ENCODE peak calls at places on chromosomes 1 and 21, in eight cellular contexts. D is K562, N is HCT116, G is GM12878, W is SK-N-SH, T is H1, Y is HepG2, J is endothelial cell of umbilical vein. C is an unnamed sample.

GRCh38 chr1:43449708-43450069 is 4.0 kb downstream of the HYI start:
- DNase-seq in D (no peak), N (no peak), G (no peak), W (no peak), T (no peak), Y (no peak), J (no peak), C (no peak)

GRCh38 chr1:38671221-38671620 is 188.4 kb downstream of the RRAGC start:
- DNase-seq in D (no peak), N (no peak), G (no peak), W (no peak), T (no peak), Y (no peak), J (no peak), C (peak; percentile 59)

GRCh38 chr1:156665539-156665938 is 11.7 kb downstream of the NES start:
- DNase-seq in D (no peak), N (no peak), G (no peak), W (no peak), T (no peak), Y (no peak), J (no peak), C (no peak)

GRCh38 chr1:221035680-221036153 is 156.5 kb downstream of the HLX start:
- DNase-seq in D (peak; percentile 82), N (no peak), G (no peak), W (no peak), T (no peak), Y (no peak), J (peak; percentile 84), C (no peak)

GRCh38 chr1:213940947-213941346 is 46.8 kb upstream of the PROX1 start:
- DNase-seq in D (no peak), N (no peak), G (no peak), W (no peak), T (no peak), Y (no peak), J (no peak), C (no peak)

GRCh38 chr1:206803221-206803730 is 31.0 kb upstream of the IL10 start:
- DNase-seq in D (no peak), N (no peak), G (peak; percentile 98), W (no peak), T (no peak), Y (no peak), J (no peak), C (no peak)

GRCh38 chr1:91791103-91791502 is 94.8 kb downstream of the TGFBR3 start:
- DNase-seq in D (peak; percentile 34), N (no peak), G (no peak), W (no peak), T (no peak), Y (peak; percentile 29), J (no peak), C (no peak)

GRCh38 chr1:117416004-117416403 is 48.8 kb downstream of the MAN1A2 start:
- DNase-seq in D (no peak), N (no peak), G (no peak), W (no peak), T (no peak), Y (no peak), J (no peak), C (no peak)

GRCh38 chr1:207959141-207959825 is 48.4 kb upstream of the CD34 start:
- DNase-seq in D (no peak), N (no peak), G (no peak), W (peak; percentile 22), T (peak; percentile 65), Y (no peak), J (peak; percentile 63), C (no peak)

GRCh38 chr21:16007933-16008332 is 278.2 kb downstream of the USP25 start:
- DNase-seq in D (no peak), N (no peak), G (no peak), W (no peak), T (no peak), Y (no peak), J (no peak), C (no peak)

GRCh38 chr1:53127546-53127945 is 14.9 kb downstream of the SLC1A7 start:
- DNase-seq in D (no peak), N (no peak), G (no peak), W (no peak), T (no peak), Y (no peak), J (no peak), C (no peak)

GRCh38 chr1:241138248-241138647 is 218.8 kb downstream of the RGS7 start:
- DNase-seq in D (no peak), N (no peak), G (no peak), W (no peak), T (no peak), Y (no peak), J (no peak), C (no peak)

GRCh38 chr1:218946147-218946546 is 227.5 kb upstream of the LYPLAL1 start:
- DNase-seq in D (no peak), N (no peak), G (no peak), W (no peak), T (no peak), Y (peak; percentile 2), J (peak; percentile 15), C (no peak)

GRCh38 chr1:157834430-157834829 is 7.2 kb downstream of the CD5L start:
- DNase-seq in D (no peak), N (no peak), G (no peak), W (no peak), T (no peak), Y (no peak), J (no peak), C (no peak)

GRCh38 chr1:244896550-244896949 is 32.2 kb upstream of the HNRNPU start:
- DNase-seq in D (no peak), N (no peak), G (no peak), W (no peak), T (no peak), Y (peak; percentile 52), J (peak; percentile 86), C (no peak)

GRCh38 chr1:19448491-19449439 is 36.6 kb downstream of the CAPZB start:
- DNase-seq in D (no peak), N (no peak), G (no peak), W (peak; percentile 89), T (no peak), Y (no peak), J (peak; percentile 66), C (no peak)

GRCh38 chr1:108051625-108052382 is 86.8 kb upstream of the VAV3 start:
- DNase-seq in D (no peak), N (no peak), G (no peak), W (no peak), T (no peak), Y (peak; percentile 88), J (no peak), C (no peak)

GRCh38 chr1:9371391-9371935 is 78.8 kb downstream of the SPSB1 start:
- DNase-seq in D (no peak), N (no peak), G (no peak), W (peak; percentile 64), T (no peak), Y (peak; percentile 11), J (peak; percentile 95), C (no peak)

GRCh38 chr21:36569511-36569910 is 89.6 kb upstream of the CLDN14 start:
- DNase-seq in D (no peak), N (no peak), G (no peak), W (no peak), T (no peak), Y (no peak), J (no peak), C (no peak)

GRCh38 chr1:10225573-10225972 is 15.2 kb downstream of the KIF1B start:
- DNase-seq in D (no peak), N (no peak), G (no peak), W (no peak), T (no peak), Y (no peak), J (no peak), C (no peak)

GRCh38 chr21:44480200-44481065 is 25.1 kb downstream of the LRRC3 start:
- DNase-seq in D (no peak), N (no peak), G (no peak), W (no peak), T (no peak), Y (no peak), J (no peak), C (no peak)

GRCh38 chr1:20233866-20234265 is 47.5 kb upstream of the PLA2G2C start:
- DNase-seq in D (no peak), N (no peak), G (no peak), W (peak; percentile 69), T (no peak), Y (no peak), J (no peak), C (no peak)

GRCh38 chr1:158371188-158371953 is 17.7 kb downstream of the CD1E start:
- DNase-seq in D (no peak), N (no peak), G (peak; percentile 45), W (no peak), T (no peak), Y (no peak), J (no peak), C (no peak)

GRCh38 chr1:47906009-47906432 is 91.2 kb downstream of the TRABD2B start:
- DNase-seq in D (no peak), N (peak; percentile 22), G (no peak), W (no peak), T (no peak), Y (peak; percentile 75), J (peak; percentile 93), C (no peak)

GRCh38 chr1:232074265-232074664 is 447.7 kb downstream of the DISC1 start:
- DNase-seq in D (no peak), N (no peak), G (no peak), W (no peak), T (no peak), Y (no peak), J (no peak), C (no peak)
- H3K27ac ChIP-seq in D (no peak overlapping the region), N (no peak overlapping the region), G (no peak overlapping the region), W (no peak overlapping the region), T (no peak overlapping the region), Y (no peak overlapping the region), J (no peak overlapping the region), C (no peak overlapping the region)

GRCh38 chr1:177871633-177872562 is 98.0 kb downstream of the SEC16B start:
- DNase-seq in D (no peak), N (no peak), G (no peak), W (no peak), T (no peak), Y (no peak), J (no peak), C (no peak)
- TF ChIP-seq POLR2AphosphoS5 in D (no peak), N (no peak), G (no peak), W (no peak), T (no peak), Y (no peak), J (no peak), C (no peak)

GRCh38 chr1:234909851-234910250 is 218.8 kb downstream of the TOMM20 start:
- DNase-seq in D (no peak), N (no peak), G (no peak), W (no peak), T (no peak), Y (no peak), J (no peak), C (no peak)
- H3K9ac ChIP-seq in D (no peak overlapping the region), N (no peak overlapping the region), G (no peak overlapping the region), W (no peak overlapping the region), T (no peak overlapping the region), Y (no peak overlapping the region), J (no peak overlapping the region), C (no peak overlapping the region)

GRCh38 chr1:159960721-159961381 is 6.8 kb upstream of the SLAMF9 start:
- DNase-seq in D (no peak), N (no peak), G (no peak), W (no peak), T (no peak), Y (no peak), J (no peak), C (no peak)
- H3K27ac ChIP-seq in D (no peak overlapping the region), N (no peak overlapping the region), G (no peak overlapping the region), W (peak overlapping the region; percentile 12), T (no peak overlapping the region), Y (no peak overlapping the region), J (no peak overlapping the region), C (no peak overlapping the region)